ENCODE peak calls at places on chromosomes 6 and 20, in four cellular contexts. C is aorta, Q is stomach, G is BE2C. M is an unnamed sample.

GRCh38 chr20:2799688-2800589 is 488 bp downstream of the CPXM1 start:
- DNase-seq in G (no peak), Q (no peak), C (peak; percentile 76), M (no peak)

GRCh38 chr20:56795492-56795891 is 166.4 kb downstream of the TFAP2C start:
- DNase-seq in C (no peak), G (no peak), Q (no peak), M (no peak)

GRCh38 chr6:108742041-108742440 is 106.2 kb upstream of the ARMC2 start:
- DNase-seq in Q (no peak), C (no peak), G (no peak), M (no peak)

GRCh38 chr6:124132256-124132655 is 328.6 kb downstream of the NKAIN2 start:
- DNase-seq in G (no peak), C (no peak), Q (no peak), M (no peak)

GRCh38 chr6:135047324-135047723 is 7.3 kb downstream of the HBS1L start:
- DNase-seq in Q (no peak), G (no peak), C (no peak), M (no peak)

GRCh38 chr20:63750807-63751470 is 11.4 kb downstream of the SLC2A4RG start:
- DNase-seq in G (no peak), Q (no peak), C (peak; percentile 61), M (no peak)

GRCh38 chr20:41701596-41702350 is 83.6 kb upstream of the CHD6 start:
- DNase-seq in G (no peak), C (no peak), Q (no peak), M (no peak)

GRCh38 chr6:144008501-144009245 is 614 bp upstream of the PLAGL1 start:
- DNase-seq in G (no peak), Q (no peak), C (no peak), M (no peak)

GRCh38 chr6:4732691-4733315 is 43.4 kb upstream of the CDYL start:
- DNase-seq in C (peak; percentile 86), G (peak; percentile 41), Q (peak; percentile 44), M (peak; percentile 34)

GRCh38 chr6:40996591-40997247 is 42.3 kb downstream of the UNC5CL start:
- DNase-seq in C (no peak), G (no peak), Q (peak; percentile 28), M (no peak)

GRCh38 chr6:94559829-94560537 is 1017.4 kb upstream of the MANEA start:
- DNase-seq in G (no peak), C (no peak), Q (no peak), M (no peak)

GRCh38 chr6:161168281-161168891 is 105.5 kb downstream of the AGPAT4 start:
- DNase-seq in G (peak; percentile 60), Q (no peak), C (no peak), M (no peak)

GRCh38 chr6:3838992-3839867 is 9.9 kb upstream of the FAM50B start:
- DNase-seq in G (no peak), Q (no peak), C (no peak), M (no peak)

GRCh38 chr6:41531591-41532582 is 14.3 kb upstream of the FOXP4 start:
- DNase-seq in G (peak; percentile 66), C (no peak), Q (no peak), M (no peak)

GRCh38 chr6:155327326-155328073 is 13.2 kb upstream of the TFB1M start:
- DNase-seq in C (peak; percentile 80), Q (peak; percentile 61), G (peak; percentile 69), M (peak; percentile 56)

GRCh38 chr6:154721460-154721859 is 11.8 kb upstream of the SCAF8 start:
- DNase-seq in Q (no peak), C (no peak), G (no peak), M (no peak)

GRCh38 chr20:58950603-58951002 is 30.5 kb upstream of the NELFCD start:
- DNase-seq in Q (no peak), C (no peak), G (no peak), M (no peak)

GRCh38 chr20:3250091-3250504 is 11.1 kb upstream of the SLC4A11 start:
- DNase-seq in Q (no peak), C (no peak), G (no peak), M (no peak)

GRCh38 chr6:45532626-45533258 is 155.0 kb upstream of the SUPT3H start:
- DNase-seq in Q (no peak), G (no peak), C (no peak), M (no peak)

GRCh38 chr6:113859349-113860164 is 2.4 kb downstream of the MARCKS start:
- DNase-seq in C (peak; percentile 80), Q (peak; percentile 52), G (peak; percentile 50), M (no peak)

GRCh38 chr20:56343861-56344381 is 14.9 kb upstream of the FAM210B start:
- DNase-seq in G (peak; percentile 68), C (no peak), Q (peak; percentile 51), M (no peak)

GRCh38 chr20:30815577-30816181 is 441.8 kb upstream of the DEFB115 start:
- DNase-seq in G (no peak), Q (no peak), C (no peak), M (no peak)

GRCh38 chr6:97401533-97401932 is 118.5 kb upstream of the MMS22L start:
- DNase-seq in Q (no peak), C (no peak), G (no peak), M (no peak)

GRCh38 chr6:162856885-162857284 is 129.1 kb downstream of the PACRG start:
- DNase-seq in Q (no peak), C (no peak), G (peak; percentile 71), M (no peak)

GRCh38 chr6:115798229-115798628 is 262.5 kb downstream of the FRK start:
- DNase-seq in G (no peak), C (no peak), Q (no peak), M (no peak)

GRCh38 chr20:14449323-14449722 is 111.9 kb upstream of the FLRT3 start:
- DNase-seq in C (no peak), Q (no peak), G (no peak), M (no peak)

GRCh38 chr6:63440057-63440456 is 120.3 kb upstream of the LGSN start:
- DNase-seq in G (no peak), C (no peak), Q (peak; percentile 45), M (no peak)

GRCh38 chr6:36847152-36847551 is 7.9 kb upstream of the CPNE5 start:
- DNase-seq in C (no peak), Q (no peak), G (no peak), M (no peak)

GRCh38 chr6:150196942-150197745 is 54.3 kb downstream of the PPP1R14C start:
- DNase-seq in G (no peak), C (no peak), Q (no peak), M (no peak)

GRCh38 chr20:22490287-22491187 is 93.8 kb downstream of the FOXA2 start:
- DNase-seq in G (no peak), Q (peak; percentile 96), C (no peak), M (peak; percentile 68)

GRCh38 chr20:32463642-32464400 is 105.7 kb downstream of the ASXL1 start:
- DNase-seq in G (no peak), Q (peak; percentile 83), C (no peak), M (no peak)

GRCh38 chr20:34365765-34366213 is 2.7 kb downstream of the ITCH start:
- DNase-seq in Q (no peak), C (no peak), G (no peak), M (no peak)

GRCh38 chr20:3071610-3072529 is at the start of gene OXT:
- DNase-seq in G (no peak), Q (no peak), C (peak; percentile 85), M (no peak)

DNA sequence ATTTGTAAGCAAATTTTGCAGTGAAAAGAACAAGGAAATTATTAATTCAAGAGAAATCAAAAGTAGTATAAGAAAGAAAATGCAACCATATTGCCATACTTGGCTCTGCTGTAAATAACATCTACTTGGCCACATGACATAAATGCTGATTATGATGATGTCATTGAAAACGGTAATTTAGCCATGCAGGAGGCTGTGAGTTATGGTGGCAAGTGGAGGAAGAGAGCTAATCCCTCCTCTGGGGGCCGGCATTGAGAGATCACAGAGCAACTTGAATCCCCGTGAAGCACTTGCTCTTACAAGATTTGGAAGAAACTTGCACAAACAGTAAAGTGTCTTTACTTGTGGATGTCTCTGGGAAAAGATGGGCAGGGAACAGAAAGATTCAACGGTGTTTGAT is 456.6 kb downstream of the PREX1 start:
- DNase-seq in C (no peak), Q (no peak), G (no peak), M (no peak)
- H3K4me1 ChIP-seq in C (no peaks in the 10 kb centered on the region), Q (peaks cover 30% of the 10 kb centered on the region), G (peaks cover 16% of the 10 kb centered on the region), M (no peaks in the 10 kb centered on the region)

GRCh38 chr20:53901697-53902096 is 168.7 kb downstream of the BCAS1 start:
- DNase-seq in Q (no peak), C (no peak), G (no peak), M (no peak)
- H3K36me3 ChIP-seq in Q (no peaks in the 10 kb centered on the region), C (no peaks in the 10 kb centered on the region), G (no peaks in the 10 kb centered on the region), M (no peaks in the 10 kb centered on the region)

DNA sequence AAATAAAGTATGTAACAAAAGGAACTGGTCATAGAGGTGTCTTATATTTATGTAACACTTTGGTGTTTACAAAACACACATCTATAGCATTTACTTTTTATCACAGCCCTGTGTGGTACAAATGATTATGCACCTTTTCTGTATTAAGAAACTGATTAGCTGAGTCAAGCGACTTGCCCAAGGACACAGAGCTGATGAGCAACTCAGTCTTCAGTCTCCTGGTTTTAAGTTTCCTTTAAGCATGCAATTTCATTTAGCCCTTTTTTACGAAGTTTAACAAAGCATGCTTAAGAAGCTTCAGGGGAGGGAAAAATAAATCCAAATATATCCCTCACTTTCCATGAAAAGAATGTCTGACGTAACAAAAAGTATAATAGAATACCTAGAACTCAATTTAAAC is 2.4 kb downstream of the DCDC2 start:
- DNase-seq in G (no peak), Q (no peak), C (no peak), M (no peak)
- H3K4me3 ChIP-seq in G (no peak overlapping the region), Q (no peak overlapping the region), C (no peak overlapping the region), M (no peak overlapping the region)

GRCh38 chr6:43800746-43801488 is 30.9 kb downstream of the VEGFA start:
- DNase-seq in C (no peak), G (no peak), Q (no peak), M (no peak)

GRCh38 chr6:43801489-43802181 is 31.6 kb downstream of the VEGFA start:
- DNase-seq in Q (peak; percentile 57), G (no peak), C (peak; percentile 58), M (no peak)

GRCh38 chr6:43797919-43798318 is 27.9 kb downstream of the VEGFA start:
- DNase-seq in C (peak; percentile 37), G (no peak), Q (no peak), M (no peak)

GRCh38 chr6:43798688-43799444 is 28.9 kb downstream of the VEGFA start:
- DNase-seq in C (peak; percentile 74), Q (peak; percentile 92), G (peak; percentile 76), M (peak; percentile 90)

GRCh38 chr6:43799671-43800623 is 29.9 kb downstream of the VEGFA start:
- DNase-seq in G (no peak), Q (no peak), C (no peak), M (no peak)
- H3K4me1 ChIP-seq in G (peaks cover 19% of the 10 kb centered on the region), Q (peaks cover 79% of the 10 kb centered on the region), C (no peaks in the 10 kb centered on the region), M (peaks cover 2% of the 10 kb centered on the region)

DNA sequence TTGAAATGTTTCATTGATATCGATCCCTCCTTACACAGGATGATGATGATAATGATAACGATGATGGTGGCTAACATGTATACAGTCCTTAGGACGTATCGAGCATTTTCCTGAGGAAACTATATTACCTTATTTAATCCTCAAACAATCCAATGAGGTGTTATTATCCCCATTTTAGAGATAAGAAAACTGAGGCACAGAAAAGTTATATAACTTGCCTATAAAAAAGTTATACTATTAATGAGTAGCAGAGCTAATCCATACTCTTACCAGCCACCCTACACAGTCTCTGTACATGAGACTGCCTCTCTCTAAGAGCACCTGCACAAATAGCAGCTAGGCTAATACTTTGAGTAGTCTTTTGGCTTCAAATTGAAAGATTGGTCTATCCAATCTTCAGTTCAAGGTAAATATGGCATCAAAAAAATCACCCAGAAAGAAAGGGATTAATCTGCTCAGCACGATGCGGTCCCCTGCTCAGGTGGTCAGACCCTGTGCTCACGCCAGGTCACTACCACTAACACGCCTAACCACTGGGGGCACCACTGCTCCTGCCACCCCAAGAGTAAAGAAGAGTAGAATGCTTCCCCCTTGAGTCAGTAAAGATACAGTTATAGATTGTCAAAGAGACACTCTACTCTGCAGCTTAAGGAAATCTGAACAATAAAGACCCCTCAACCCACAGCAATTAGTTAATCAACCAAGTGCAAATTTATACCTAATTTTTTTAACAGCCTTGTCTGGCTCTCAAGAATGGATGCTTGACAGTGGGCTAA is 15.0 kb downstream of the GABBR1 start:
- DNase-seq in G (no peak), Q (no peak), C (no peak), M (no peak)
- H3K36me3 ChIP-seq in G (peaks cover 1% of the 10 kb centered on the region), Q (peaks cover 88% of the 10 kb centered on the region), C (peaks cover 7% of the 10 kb centered on the region), M (peaks cover 15% of the 10 kb centered on the region)

M was measured in lung.